ENCODE peak calls at places on chromosomes 16 and 17, in nine cellular contexts. F is lung; G is esophagus squamous epithelium; D is uterus; A is left ventricle myocardium inferior; R is ovary; V is tibial artery; E is CD8-positive, alpha-beta T cell; H is endodermal cell. Q is an unnamed sample.
A peak's percentile ranks its signal among the peaks of the same experiment; 100 is the strongest.

GRCh38 chr16:85530370-85530739 is 82.8 kb upstream of the GSE1 start:
- DNase-seq in F (no peak), G (no peak), D (no peak), A (no peak), R (no peak), V (no peak), E (no peak), H (no peak), Q (no peak)

GRCh38 chr16:17529982-17530760 is 59.4 kb upstream of the XYLT1 start:
- DNase-seq in F (no peak), G (no peak), D (no peak), A (no peak), R (no peak), V (no peak), E (peak; percentile 59), H (no peak), Q (peak; percentile 94)

GRCh38 chr17:59874366-59874765 is 18.4 kb downstream of the TUBD1 start:
- DNase-seq in F (no peak), G (no peak), D (no peak), A (no peak), R (no peak), V (no peak), E (no peak), H (no peak), Q (no peak)

GRCh38 chr17:7650509-7651096 is at the start of gene ATP1B2:
- DNase-seq in F (peak; percentile 44), G (no peak), D (peak; percentile 72), A (peak; percentile 70), R (peak; percentile 85), V (peak; percentile 59), E (peak; percentile 83), H (peak; percentile 98), Q (peak; percentile 54)

GRCh38 chr17:43801844-43802243 is 21.6 kb downstream of the CFAP97D1 start:
- DNase-seq in F (no peak), G (no peak), D (no peak), A (no peak), R (no peak), V (no peak), E (no peak), H (no peak), Q (no peak)

GRCh38 chr16:86713021-86713631 is 134.8 kb downstream of the FOXL1 start:
- DNase-seq in F (no peak), G (no peak), D (no peak), A (no peak), R (no peak), V (no peak), E (no peak), H (no peak), Q (no peak)

GRCh38 chr17:50028207-50029120 is 27.4 kb upstream of the ITGA3 start:
- DNase-seq in F (peak; percentile 43), G (no peak), D (peak; percentile 37), A (no peak), R (no peak), V (peak; percentile 56), E (no peak), H (peak; percentile 91), Q (no peak)

GRCh38 chr17:77887464-77888241 is 70.8 kb upstream of the TNRC6C start:
- DNase-seq in F (peak; percentile 80), G (no peak), D (peak; percentile 86), A (peak; percentile 88), R (peak; percentile 56), V (peak; percentile 95), E (peak; percentile 84), H (no peak), Q (no peak)

GRCh38 chr17:28950752-28951427 is 428 bp downstream of the PHF12 start:
- DNase-seq in F (no peak), G (no peak), D (no peak), A (no peak), R (no peak), V (no peak), E (no peak), H (no peak), Q (no peak)

GRCh38 chr17:81295678-81296381 is 723 bp upstream of the SLC38A10 start:
- DNase-seq in F (peak; percentile 60), G (no peak), D (no peak), A (no peak), R (no peak), V (no peak), E (peak; percentile 60), H (peak; percentile 89), Q (peak; percentile 90)

GRCh38 chr16:49464877-49465504 is 91.4 kb downstream of the C16orf78 start:
- DNase-seq in F (peak; percentile 19), G (no peak), D (no peak), A (no peak), R (peak; percentile 7), V (no peak), E (peak; percentile 53), H (peak; percentile 88), Q (peak; percentile 71)
- H3K4me1 ChIP-seq in F (no peaks in the 10 kb centered on the region), G (no peaks in the 10 kb centered on the region), D (no peaks in the 10 kb centered on the region), A (peaks cover 9% of the 10 kb centered on the region), R (peaks cover 3% of the 10 kb centered on the region), V (no peaks in the 10 kb centered on the region), E (peaks cover 52% of the 10 kb centered on the region), H (no peaks in the 10 kb centered on the region), Q (peaks cover 13% of the 10 kb centered on the region)

GRCh38 chr16:22352726-22353125 is 21.7 kb downstream of the CDR2 start:
- DNase-seq in F (no peak), G (no peak), D (no peak), A (no peak), R (no peak), V (no peak), E (no peak), H (no peak), Q (no peak)

GRCh38 chr16:22352119-22352518 is 22.3 kb downstream of the CDR2 start:
- DNase-seq in F (no peak), G (no peak), D (no peak), A (no peak), R (no peak), V (no peak), E (no peak), H (no peak), Q (no peak)

GRCh38 chr16:22355487-22355908 is 18.9 kb downstream of the CDR2 start:
- DNase-seq in F (no peak), G (no peak), D (no peak), A (no peak), R (no peak), V (no peak), E (no peak), H (no peak), Q (peak; percentile 22)

GRCh38 chr16:22353188-22353919 is 21.1 kb downstream of the CDR2 start:
- DNase-seq in F (no peak), G (no peak), D (no peak), A (no peak), R (no peak), V (no peak), E (no peak), H (peak; percentile 54), Q (no peak)

DNA sequence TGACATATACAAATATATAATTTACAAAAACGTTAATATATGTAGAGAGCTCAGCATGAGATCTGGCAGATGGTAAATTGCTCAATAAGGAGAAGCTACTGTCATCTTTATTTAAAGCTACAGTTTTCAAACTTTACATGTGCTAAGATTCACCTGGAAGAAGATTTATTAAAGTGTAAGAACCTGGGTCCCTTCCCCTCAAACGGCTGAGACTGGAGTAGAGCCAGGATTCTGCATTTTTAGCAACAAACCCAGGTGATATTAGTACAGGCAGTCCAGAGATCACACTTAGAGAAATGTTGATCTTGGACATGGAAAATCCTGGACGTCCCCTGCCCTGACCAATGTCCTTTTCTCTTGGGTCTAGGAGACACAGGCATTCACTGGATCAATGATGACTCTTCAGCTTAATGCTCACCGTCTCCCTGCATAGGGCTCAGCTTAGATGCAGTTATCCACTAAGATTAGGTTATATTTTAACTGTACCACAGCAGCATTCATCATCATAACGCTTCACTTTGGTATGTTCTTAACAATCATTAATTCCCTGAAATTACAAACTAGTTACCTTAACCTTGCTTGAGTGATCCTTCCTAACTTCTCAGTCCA is 20.4 kb downstream of the CDR2 start:
- DNase-seq in F (no peak), G (no peak), D (no peak), A (no peak), R (no peak), V (no peak), E (no peak), H (no peak), Q (no peak)
- TF ChIP-seq CTCF in F (no peak), G (no peak), D (no peak), A (no peak), R (no peak), V (no peak), E (no peak), H (no peak), Q (no peak)

GRCh38 chr17:32264823-32265191 is 825 bp upstream of the RHBDL3 start:
- DNase-seq in F (no peak), G (no peak), D (no peak), A (no peak), R (no peak), V (no peak), E (no peak), H (peak; percentile 77), Q (no peak)

GRCh38 chr17:32265192-32265895 is at the start of gene RHBDL3:
- DNase-seq in F (no peak), G (no peak), D (peak; percentile 60), A (peak; percentile 43), R (peak; percentile 58), V (no peak), E (no peak), H (peak; percentile 78), Q (peak; percentile 24)

GRCh38 chr17:32265896-32266388 is 310 bp downstream of the RHBDL3 start:
- DNase-seq in F (no peak), G (no peak), D (no peak), A (no peak), R (no peak), V (no peak), E (no peak), H (peak; percentile 73), Q (no peak)

GRCh38 chr17:32261937-32262510 is 3.6 kb upstream of the RHBDL3 start:
- DNase-seq in F (no peak), G (no peak), D (no peak), A (no peak), R (no peak), V (no peak), E (no peak), H (peak; percentile 56), Q (no peak)

DNA sequence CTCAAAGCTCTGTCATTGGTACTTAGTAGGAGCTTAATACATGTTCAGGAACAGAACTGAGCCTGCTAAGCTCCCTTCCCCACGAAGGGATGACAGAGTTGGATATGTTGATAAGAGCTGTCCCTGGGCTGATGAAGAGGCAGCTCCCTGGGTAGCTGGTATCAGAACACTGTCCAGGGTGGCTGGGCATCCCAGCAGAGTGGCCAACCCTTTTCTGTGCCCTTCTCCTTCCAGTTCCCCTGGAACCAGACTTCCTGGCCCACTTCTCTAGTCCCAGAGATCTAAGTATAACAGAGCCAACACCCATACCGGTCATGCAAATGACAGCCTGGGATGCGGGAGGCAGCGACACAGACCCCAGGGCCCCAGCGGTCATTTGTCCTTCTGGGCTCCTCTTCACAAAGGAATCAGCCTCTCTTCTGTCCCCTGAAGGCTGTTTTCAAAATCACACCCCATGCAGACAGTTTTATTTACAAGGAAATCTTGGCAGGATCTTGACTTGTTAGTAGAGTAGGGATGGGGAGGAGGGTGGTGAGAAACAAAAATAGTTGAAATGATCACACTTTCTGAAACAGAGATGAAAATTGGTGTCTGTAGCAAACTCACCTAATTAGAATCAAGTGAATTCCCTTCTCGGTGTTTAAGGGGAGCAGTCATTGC is 1.4 kb upstream of the RHBDL3 start:
- DNase-seq in F (no peak), G (no peak), D (no peak), A (no peak), R (no peak), V (no peak), E (no peak), H (peak; percentile 85), Q (no peak)
- H3K27me3 ChIP-seq in F (no peaks in the 10 kb centered on the region), G (peaks cover 6% of the 10 kb centered on the region), D (no peaks in the 10 kb centered on the region), A (peaks cover 87% of the 10 kb centered on the region), R (no peaks in the 10 kb centered on the region), V (peaks cover 44% of the 10 kb centered on the region), E (peaks cover 13% of the 10 kb centered on the region), H (peaks cover 77% of the 10 kb centered on the region), Q (peaks cover 9% of the 10 kb centered on the region)

GRCh38 chr16:2469399-2470233 is 1.5 kb upstream of the NTN3 start:
- DNase-seq in F (no peak), G (no peak), D (no peak), A (no peak), R (no peak), V (no peak), E (no peak), H (no peak), Q (no peak)
- H3K4me1 ChIP-seq in F (peaks cover 20% of the 10 kb centered on the region), G (peaks cover 76% of the 10 kb centered on the region), D (no peaks in the 10 kb centered on the region), A (peaks cover 68% of the 10 kb centered on the region), R (peaks cover 8% of the 10 kb centered on the region), V (peaks cover 71% of the 10 kb centered on the region), E (peaks cover 30% of the 10 kb centered on the region), H (peaks cover 11% of the 10 kb centered on the region), Q (peaks cover 2% of the 10 kb centered on the region)